ENCODE peak calls at places on chromosomes 12 and 14, in ten cellular contexts. E is OCI-LY7, J is NCI-H2081, Z is T-helper 17 cell, Y is Kasumi-1, U is AG04450, F is germinal center, I is nephron progenitor cell, X is skeletal muscle cell, N is sigmoid colon. H is an unnamed sample.
A peak's percentile ranks its signal among the peaks of the same experiment; 100 is the strongest.

GRCh38 chr12:13205809-13206559 is 9.5 kb downstream of the EMP1 start:
- DNase-seq in J (no peak), Z (no peak), I (no peak), U (peak; percentile 95), F (no peak), Y (peak; percentile 7), X (peak; percentile 96), N (no peak), E (no peak), H (no peak)

GRCh38 chr12:1972260-1972659 is 32.0 kb downstream of the DCP1B start:
- DNase-seq in Z (no peak), I (no peak), X (peak; percentile 30), U (peak; percentile 8), N (no peak), E (no peak), F (no peak), Y (no peak), J (no peak), H (no peak)

GRCh38 chr14:63032056-63032455 is 13.2 kb downstream of the KCNH5 start:
- DNase-seq in U (no peak), E (no peak), N (no peak), Y (no peak), X (no peak), Z (no peak), J (no peak), I (no peak), F (no peak), H (no peak)

GRCh38 chr12:70398002-70398401 is 31.9 kb downstream of the KCNMB4 start:
- DNase-seq in E (no peak), F (no peak), N (no peak), J (no peak), I (no peak), Y (no peak), Z (no peak), U (no peak), X (no peak), H (no peak)

GRCh38 chr12:94592080-94592479 is 58.3 kb downstream of the TMCC3 start:
- DNase-seq in E (no peak), F (no peak), U (no peak), Y (no peak), J (no peak), N (no peak), Z (no peak), I (no peak), X (no peak), H (no peak)

GRCh38 chr12:53424626-53425514 is 1.2 kb downstream of the AMHR2 start:
- DNase-seq in E (no peak), Y (no peak), N (no peak), U (no peak), J (no peak), X (no peak), Z (no peak), F (no peak), I (no peak), H (no peak)

GRCh38 chr14:54040851-54041250 is 84.2 kb upstream of the BMP4 start:
- DNase-seq in U (no peak), F (no peak), E (no peak), X (no peak), Z (no peak), Y (no peak), I (no peak), J (no peak), N (no peak), H (no peak)

GRCh38 chr14:51657762-51658161 is 6.1 kb downstream of the FRMD6 start:
- DNase-seq in U (no peak), I (no peak), F (no peak), N (no peak), E (no peak), J (no peak), Z (no peak), Y (no peak), X (no peak), H (no peak)

GRCh38 chr12:121795029-121795977 is 1.8 kb upstream of the RHOF start:
- DNase-seq in N (peak; percentile 94), I (peak; percentile 92), U (no peak), E (peak; percentile 83), Y (peak; percentile 57), X (no peak), J (peak; percentile 57), F (peak; percentile 84), Z (peak; percentile 77), H (no peak)

H was measured in SK-N-MC.